ENCODE peak calls at places on chromosomes 1 and 21, in four cellular contexts. Z is Peyer's patch, B is transverse colon, Q is tibial nerve. P is an unnamed sample. For H3K4me1, the result is how much of the 10 kb centered on the place peaks cover.

GRCh38 chr1:169081503-169082123 is 24.9 kb upstream of the ATP1B1 start:
- DNase-seq in Z (no peak), Q (no peak), B (no peak), P (no peak)

GRCh38 chr1:113073457-113073950 is 506 bp downstream of the LRIG2 start:
- DNase-seq in Z (peak), Q (peak), B (peak), P (no peak)

GRCh38 chr1:195053478-195053877 is 1554.8 kb downstream of the KCNT2 start:
- DNase-seq in Z (no peak), Q (no peak), B (no peak), P (no peak)

GRCh38 chr1:21511579-21512522 is 2.6 kb downstream of the ALPL start:
- DNase-seq in B (peak), Z (no peak), Q (no peak), P (no peak)

GRCh38 chr1:39865762-39866161 is 17.5 kb downstream of the TRIT1 start:
- DNase-seq in Q (no peak), B (no peak), Z (no peak), P (no peak)

GRCh38 chr1:66271216-66271903 is 262.6 kb upstream of the SGIP1 start:
- DNase-seq in B (peak), Z (peak), Q (peak), P (peak)

GRCh38 chr1:212677136-212677535 is 22.5 kb downstream of the BATF3 start:
- DNase-seq in Q (no peak), Z (no peak), B (no peak), P (no peak)

GRCh38 chr21:31041295-31042079 is 3.2 kb upstream of the KRTAP19-8 start:
- DNase-seq in B (no peak), Q (no peak), Z (no peak), P (no peak)

GRCh38 chr1:10932088-10932487 is 80.4 kb upstream of the TARDBP start:
- DNase-seq in B (no peak), Z (no peak), Q (no peak), P (peak)

GRCh38 chr1:208879025-208879424 is 634.8 kb upstream of the PLXNA2 start:
- DNase-seq in B (no peak), Z (no peak), Q (no peak), P (no peak)

GRCh38 chr1:97135972-97136371 is 414.4 kb downstream of the PTBP2 start:
- DNase-seq in Z (no peak), Q (no peak), B (no peak), P (no peak)

GRCh38 chr21:39911286-39911685 is 44.0 kb downstream of the PCP4 start:
- DNase-seq in B (no peak), Z (no peak), Q (no peak), P (no peak)

GRCh38 chr1:202656057-202656456 is 54.2 kb downstream of the SYT2 start:
- DNase-seq in Q (no peak), B (no peak), Z (no peak), P (no peak)

GRCh38 chr1:196209983-196210382 is 398.3 kb downstream of the KCNT2 start:
- DNase-seq in Q (no peak), B (no peak), Z (no peak), P (no peak)

DNA sequence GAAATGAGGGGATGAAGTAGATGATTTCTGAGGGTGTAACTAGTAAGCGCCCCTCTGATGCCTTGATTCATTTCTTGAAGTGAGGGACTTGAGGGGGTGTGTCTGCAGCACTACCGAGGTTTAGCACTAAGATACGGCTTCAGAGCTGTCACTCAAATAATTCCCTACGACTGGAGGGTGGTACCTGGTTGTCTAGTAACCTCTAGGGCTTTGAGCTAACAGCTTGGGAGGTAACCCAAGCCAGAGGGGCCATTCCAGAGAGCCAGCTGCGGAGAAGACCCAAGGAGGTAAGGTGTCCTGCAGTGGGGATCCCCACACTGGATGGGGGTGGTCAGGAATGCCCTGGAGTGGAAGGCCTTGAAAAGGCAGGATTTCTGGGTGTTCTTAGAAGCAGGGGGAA is at the start of gene TTC24:
- DNase-seq in B (no peak), Z (no peak), Q (no peak), P (no peak)
- H3K4me1 ChIP-seq in B (under half), Z (under half), Q (under half), P (under half)

DNA sequence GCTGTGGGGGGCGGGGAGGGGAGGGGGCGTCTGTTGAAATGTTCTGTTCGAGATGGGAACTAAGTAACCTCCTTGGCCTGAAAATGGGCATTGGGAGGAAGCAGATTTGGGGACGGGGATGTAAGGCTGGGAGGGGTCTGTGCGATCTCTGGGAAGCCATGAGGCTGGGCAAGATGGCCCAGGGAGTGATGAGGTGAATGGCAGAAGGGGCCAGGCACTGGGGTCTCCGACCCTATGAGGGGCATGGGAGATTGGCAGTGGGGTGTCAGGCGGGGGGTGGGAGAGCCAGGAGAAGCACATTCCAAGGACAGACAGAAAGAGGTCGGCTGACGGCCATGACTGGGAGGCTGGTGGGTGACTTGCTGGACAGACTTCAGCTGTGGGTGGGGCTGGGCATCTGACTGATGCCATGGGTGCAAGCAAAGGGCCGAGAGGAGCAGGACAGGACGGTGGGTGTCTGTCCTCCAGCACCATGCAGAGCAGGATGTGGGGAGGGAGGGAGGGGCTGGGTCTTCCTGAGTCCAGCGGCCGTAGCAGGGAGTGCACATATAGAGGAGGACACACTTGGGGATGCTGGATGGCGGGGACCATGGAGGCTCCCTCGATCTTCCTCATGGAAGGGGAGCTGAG is 30.0 kb upstream of the COL18A1 start:
- DNase-seq in Q (no peak), Z (no peak), B (no peak), P (no peak)
- H3K4me3 ChIP-seq in Q (no peak), Z (no peak), B (no peak), P (no peak)

DNA sequence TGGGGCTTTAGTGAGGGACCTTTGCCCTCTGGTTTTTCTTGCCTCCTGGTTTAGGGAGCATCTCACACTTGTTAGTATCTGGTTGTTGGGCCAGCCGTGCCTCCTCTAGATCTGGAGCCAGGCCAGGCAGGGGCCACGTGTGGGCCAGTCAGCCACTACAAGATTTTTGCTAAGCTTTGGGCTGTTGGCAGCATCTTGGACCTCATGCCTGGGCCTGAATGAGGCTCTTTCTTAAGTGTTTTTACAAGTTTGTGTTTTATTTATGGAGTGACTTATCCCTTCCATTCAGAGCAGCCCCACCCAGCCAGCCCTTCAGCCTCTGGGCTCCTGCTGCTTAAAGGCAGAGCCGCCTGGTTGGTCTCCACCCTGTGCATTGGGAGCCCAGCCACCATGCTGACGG is 1.6 kb upstream of the SH3BGRL3 start:
- DNase-seq in Q (peak), B (peak), Z (no peak), P (no peak)
- H3K4me1 ChIP-seq in Q (under half), B (half or more), Z (under half), P (half or more)

GRCh38 chr1:205017036-205017435 is 26.0 kb upstream of the CNTN2 start:
- DNase-seq in Q (no peak), B (no peak), Z (no peak), P (no peak)
- H3K4me3 ChIP-seq in Q (no peak), B (no peak), Z (no peak), P (no peak)

GRCh38 chr1:206739411-206740076 is 31.0 kb upstream of the IL19 start:
- DNase-seq in Q (no peak), B (peak), Z (peak), P (no peak)

GRCh38 chr1:206741142-206741701 is 29.4 kb upstream of the IL19 start:
- DNase-seq in B (no peak), Z (no peak), Q (no peak), P (no peak)

GRCh38 chr1:206744683-206745082 is 25.9 kb upstream of the IL19 start:
- DNase-seq in Q (no peak), Z (no peak), B (no peak), P (no peak)

GRCh38 chr1:206745301-206745700 is 25.3 kb upstream of the IL19 start:
- DNase-seq in Q (no peak), Z (no peak), B (no peak), P (peak)

DNA sequence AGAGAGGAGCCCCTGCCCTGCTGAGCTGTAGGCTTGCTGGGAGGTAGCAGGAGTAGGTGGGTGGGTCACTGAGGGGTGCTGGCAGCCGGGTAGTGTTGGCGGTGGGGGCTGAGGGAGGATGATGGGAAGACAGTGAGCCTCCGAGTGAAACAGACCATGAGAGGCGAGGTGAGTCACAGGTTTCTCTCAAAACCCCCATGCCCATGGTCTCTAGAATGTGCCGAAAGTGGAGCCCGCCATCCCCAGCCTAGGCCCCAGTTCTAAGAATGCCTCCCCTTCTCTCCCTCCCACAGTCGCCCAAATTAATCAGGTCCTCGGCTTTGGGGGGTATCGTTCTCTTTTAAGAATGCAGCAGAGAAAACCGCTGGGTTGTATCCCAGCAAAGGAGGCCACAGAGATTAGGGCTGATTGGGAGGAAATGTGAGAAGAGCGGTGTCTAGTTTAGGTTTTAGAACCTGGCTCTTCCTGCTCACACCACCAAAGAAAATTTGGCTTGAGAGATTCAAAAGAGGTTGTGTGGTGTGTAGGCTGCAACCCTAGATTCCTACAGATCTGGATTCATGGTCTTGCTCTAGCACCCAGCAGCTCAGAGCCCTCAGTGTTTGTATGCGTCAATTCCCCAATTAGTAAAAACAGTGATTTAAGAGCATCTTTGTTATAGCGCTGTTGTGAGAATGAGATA is 27.7 kb upstream of the IL19 start:
- DNase-seq in Q (no peak), B (no peak), Z (no peak), P (no peak)
- H3K4me1 ChIP-seq in Q (under half), B (under half), Z (under half), P (under half)

GRCh38 chr1:218778257-218778656 is 395.4 kb upstream of the LYPLAL1 start:
- DNase-seq in Z (no peak), B (no peak), Q (no peak), P (no peak)
- H3K4me3 ChIP-seq in Z (no peak), B (no peak), Q (no peak), P (no peak)

P was measured in CD4-positive, alpha-beta memory T cell.